ENCODE peak calls at places on chromosome 15, in seven cellular contexts. A is COR-L47; V is stimulated activated CD4-positive, alpha-beta T cell treated with anti-CD3 and anti-CD28 coated beads, Interleukin-2, amount 100 ng/mL, for 48 hours; G is T1000; H is mesenteric fat pad; T is right lobe of liver; W is HuH-7.5. Y is an unnamed sample.

GRCh38 chr15:91936182-91936775 is 82.8 kb downstream of the SLCO3A1 start:
- DNase-seq in T (no peak), V (no peak), W (no peak), H (no peak), A (no peak), G (no peak), Y (no peak)

GRCh38 chr15:70466895-70467529 is 296.3 kb downstream of the UACA start:
- DNase-seq in A (peak; percentile 42), V (peak; percentile 37), T (peak; percentile 59), H (no peak), W (peak; percentile 82), G (no peak), Y (no peak)

GRCh38 chr15:28960979-28961378 is 75.2 kb downstream of the APBA2 start:
- DNase-seq in V (no peak), W (no peak), G (no peak), T (no peak), A (no peak), H (peak; percentile 49), Y (peak; percentile 33)

GRCh38 chr15:45454825-45455224 is 67.7 kb downstream of the SLC30A4 start:
- DNase-seq in V (peak; percentile 56), T (peak; percentile 66), A (peak; percentile 37), G (peak; percentile 74), H (peak; percentile 89), W (no peak), Y (peak; percentile 74)

GRCh38 chr15:93362203-93362602 is 273.2 kb upstream of the RGMA start:
- DNase-seq in A (no peak), H (no peak), W (no peak), G (no peak), T (no peak), V (no peak), Y (no peak)

GRCh38 chr15:57769266-57769665 is 62.8 kb downstream of the POLR2M start:
- DNase-seq in H (no peak), T (no peak), V (no peak), G (peak; percentile 74), A (no peak), W (no peak), Y (no peak)

GRCh38 chr15:70528270-70528706 is 235.1 kb downstream of the UACA start:
- DNase-seq in T (no peak), G (no peak), H (no peak), A (no peak), V (peak; percentile 30), W (no peak), Y (peak; percentile 83)

GRCh38 chr15:89121414-89121813 is 33.2 kb downstream of the ABHD2 start:
- DNase-seq in V (no peak), G (no peak), T (peak; percentile 59), A (no peak), W (no peak), H (no peak), Y (no peak)

GRCh38 chr15:99993262-99993661 is 260.0 kb upstream of the LYSMD4 start:
- DNase-seq in A (no peak), W (no peak), H (peak; percentile 59), V (no peak), T (peak; percentile 3), G (no peak), Y (no peak)

GRCh38 chr15:100973351-100974034 is 54.3 kb downstream of the LRRK1 start:
- DNase-seq in W (no peak), G (no peak), T (no peak), H (no peak), A (no peak), V (no peak), Y (no peak)